ENCODE peak calls at places on chromosome 18, in seven cellular contexts. T, A, O, M, L, K and V are unnamed samples. For H3K27me3, the result is how much of the 10 kb centered on the place peaks cover.

GRCh38 chr18:79496237-79496977 is 100.7 kb downstream of the NFATC1 start:
- DNase-seq in T (no peak), A (no peak), M (no peak), K (peak), L (no peak), O (no peak), V (no peak)

GRCh38 chr18:78739843-78740677 is 239.6 kb upstream of the SALL3 start:
- DNase-seq in A (peak), O (no peak), M (no peak), L (no peak), K (no peak), T (no peak), V (no peak)

GRCh38 chr18:74234326-74235171 is 57.2 kb downstream of the CYB5A start:
- DNase-seq in M (no peak), K (peak), O (peak), A (no peak), L (no peak), T (no peak), V (peak)

GRCh38 chr18:67421666-67422065 is 94.9 kb downstream of the DSEL start:
- DNase-seq in T (no peak), M (no peak), A (no peak), L (no peak), K (no peak), O (peak), V (no peak)

GRCh38 chr18:63606526-63606925 is 19.4 kb downstream of the SERPINB13 start:
- DNase-seq in A (no peak), M (no peak), K (no peak), O (no peak), L (no peak), T (no peak), V (peak)

GRCh38 chr18:57131782-57132181 is 15.1 kb upstream of the BOD1L2 start:
- DNase-seq in K (no peak), A (no peak), M (no peak), L (no peak), O (no peak), T (no peak), V (no peak)

GRCh38 chr18:48068916-48069445 is 138.5 kb upstream of the SMAD2 start:
- DNase-seq in K (no peak), M (no peak), T (no peak), A (no peak), O (no peak), L (no peak), V (no peak)

GRCh38 chr18:22021701-22022100 is 147.7 kb upstream of the GATA6 start:
- DNase-seq in M (no peak), O (no peak), T (no peak), A (no peak), L (no peak), K (no peak), V (no peak)

GRCh38 chr18:4358618-4359017 is 96.5 kb downstream of the DLGAP1 start:
- DNase-seq in T (peak), A (peak), O (no peak), K (no peak), L (peak), M (no peak), V (no peak)
- H3K27me3 ChIP-seq in T (under half), A (under half), O (under half), K (under half), L (under half), M (under half), V (under half)

DNA sequence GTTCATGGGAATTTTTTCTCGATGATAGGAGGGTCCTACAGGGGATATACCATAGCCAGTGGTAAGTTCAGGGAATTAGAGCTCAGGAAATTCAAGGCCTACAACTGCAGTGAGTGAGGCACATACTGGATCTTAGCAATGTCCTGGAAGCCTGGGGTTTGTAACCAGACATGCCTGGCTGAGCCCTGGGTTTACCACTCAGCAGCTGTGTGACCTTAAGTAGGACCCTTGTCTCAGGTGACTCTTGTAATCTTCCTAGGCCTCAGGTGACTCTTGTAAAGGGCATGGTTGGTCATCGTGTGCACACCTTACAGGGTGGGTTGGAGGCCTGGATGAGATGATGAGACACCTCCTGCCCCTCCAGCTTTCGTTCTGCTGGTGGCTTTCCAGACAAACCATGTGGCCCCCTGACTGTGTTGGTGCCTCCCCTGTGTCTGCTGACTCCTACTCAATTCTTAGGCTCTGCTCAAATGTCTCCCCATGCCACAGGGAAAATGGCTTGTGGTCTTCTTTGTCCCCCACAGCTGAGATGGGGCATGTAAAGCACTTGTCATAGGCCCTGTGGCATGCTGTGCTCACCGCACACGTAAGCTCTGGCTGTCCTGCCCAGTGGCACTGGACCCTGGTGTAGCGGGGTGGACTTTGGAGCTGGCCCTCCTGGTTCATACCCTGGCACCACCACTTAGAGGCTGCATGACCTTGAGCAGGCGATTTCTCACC is 94.1 kb downstream of the FHOD3 start:
- DNase-seq in M (no peak), K (no peak), L (peak), O (no peak), A (no peak), T (no peak), V (no peak)
- H3K4ac ChIP-seq in M (no peak), K (no peak), L (no peak), O (no peak), A (no peak), T (no peak), V (peak)

GRCh38 chr18:70271742-70272141 is 17.1 kb upstream of the SOCS6 start:
- DNase-seq in K (no peak), A (no peak), L (no peak), M (no peak), T (no peak), O (no peak), V (no peak)
- H2BK5ac ChIP-seq in K (no peak), A (no peak), L (no peak), M (no peak), T (no peak), O (no peak), V (no peak)

GRCh38 chr18:11581286-11581685 is 28.1 kb upstream of the SLC35G4 start:
- DNase-seq in A (no peak), M (no peak), T (no peak), L (no peak), K (no peak), O (no peak), V (no peak)
- H3K27me3 ChIP-seq in A (under half), M (under half), T (under half), L (under half), K (under half), O (under half), V (under half)

GRCh38 chr18:38545071-38545470 is 979.5 kb upstream of the CELF4 start:
- DNase-seq in M (no peak), O (no peak), T (peak), L (peak), K (peak), A (peak), V (no peak)
- H3K4ac ChIP-seq in M (no peak), O (no peak), T (no peak), L (no peak), K (no peak), A (no peak), V (no peak)

GRCh38 chr18:44974174-44974573 is 293.5 kb downstream of the SETBP1 start:
- DNase-seq in T (peak), M (no peak), A (no peak), O (no peak), K (no peak), L (no peak), V (no peak)
- H2BK5ac ChIP-seq in T (no peak), M (no peak), A (no peak), O (no peak), K (no peak), L (no peak), V (no peak)

DNA sequence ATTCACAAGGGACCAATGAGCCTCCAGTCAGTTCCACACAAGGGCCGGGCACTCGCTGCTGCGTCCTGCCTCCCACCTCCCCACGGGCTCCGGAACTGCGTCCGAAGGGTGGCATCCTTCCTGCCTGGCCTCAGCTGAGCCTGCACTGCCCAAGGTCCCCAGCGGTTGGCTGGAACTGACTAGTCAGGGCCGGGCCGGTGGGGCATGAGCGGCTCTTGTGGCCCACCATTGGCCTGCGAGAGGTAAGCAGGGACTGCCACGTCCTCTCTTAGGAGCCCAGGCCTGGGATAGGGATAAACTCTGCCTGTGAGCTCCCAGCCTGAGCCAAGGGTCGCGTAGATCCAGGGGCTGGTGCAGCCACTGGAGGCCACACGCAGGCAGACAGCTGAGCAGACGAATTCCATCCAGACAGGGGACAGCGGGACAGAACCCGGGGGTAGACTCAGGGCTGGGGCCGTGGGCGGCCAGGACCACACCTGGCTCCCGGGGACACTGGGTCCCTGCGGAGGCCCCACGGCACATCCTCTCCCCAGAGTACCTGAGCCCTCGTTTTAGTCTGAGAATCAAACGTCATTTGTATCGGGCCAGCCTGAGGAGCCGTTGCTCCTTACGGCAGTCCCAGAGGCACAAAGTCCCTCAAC is 148.4 kb downstream of the ZNF516 start:
- DNase-seq in A (no peak), M (no peak), T (no peak), O (no peak), L (no peak), K (no peak), V (no peak)
- H3K27me3 ChIP-seq in A (under half), M (under half), T (under half), O (under half), L (under half), K (under half), V (under half)

GRCh38 chr18:28123401-28124030 is 53.4 kb downstream of the CDH2 start:
- DNase-seq in K (no peak), O (no peak), L (no peak), M (no peak), T (no peak), A (no peak), V (no peak)

GRCh38 chr18:28126768-28127167 is 50.2 kb downstream of the CDH2 start:
- DNase-seq in L (no peak), A (no peak), K (no peak), T (no peak), M (no peak), O (no peak), V (no peak)

GRCh38 chr18:28127228-28127627 is 49.7 kb downstream of the CDH2 start:
- DNase-seq in A (no peak), T (no peak), L (no peak), O (no peak), K (no peak), M (no peak), V (no peak)

GRCh38 chr18:28125051-28125450 is 51.9 kb downstream of the CDH2 start:
- DNase-seq in O (no peak), M (no peak), L (no peak), T (no peak), A (no peak), K (peak), V (no peak)

DNA sequence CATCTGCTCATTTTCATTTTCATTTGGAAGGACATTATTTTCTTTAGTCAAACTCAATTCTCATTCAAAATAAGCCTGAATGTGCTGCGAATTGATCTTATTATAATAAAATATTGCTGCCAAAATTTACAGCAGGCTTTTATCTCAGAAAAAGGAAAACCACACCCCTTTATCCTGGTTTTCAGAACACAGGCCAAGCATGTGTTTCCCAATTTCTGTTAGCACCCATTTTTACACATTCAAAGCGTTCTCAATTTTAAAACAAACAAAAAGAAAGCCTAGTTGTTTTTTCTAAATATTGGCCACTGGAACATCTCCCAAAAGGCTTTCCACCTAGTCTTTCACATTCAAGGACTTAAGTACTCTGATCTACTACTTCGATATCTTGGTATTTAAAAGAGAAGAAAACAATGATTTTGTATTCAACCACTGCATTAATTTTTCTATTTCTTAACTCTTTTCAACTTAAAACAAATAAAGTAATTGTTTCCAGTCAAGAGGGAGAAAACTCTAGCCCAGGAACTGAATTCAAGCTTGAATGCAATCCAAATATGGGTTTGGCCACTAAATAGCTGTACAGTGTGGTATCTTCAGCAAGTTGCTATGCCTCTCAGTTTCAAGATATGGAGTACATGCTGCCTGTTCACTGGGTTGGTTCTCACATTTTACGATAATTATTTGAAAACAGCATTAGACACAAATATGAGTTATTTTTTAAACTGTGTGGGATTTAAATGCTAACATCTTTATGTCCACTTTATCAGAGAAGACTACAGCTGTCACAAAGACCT is 52.5 kb downstream of the CDH2 start:
- DNase-seq in L (no peak), A (no peak), O (no peak), T (no peak), K (no peak), M (no peak), V (no peak)
- H3K4ac ChIP-seq in L (no peak), A (no peak), O (no peak), T (no peak), K (no peak), M (no peak), V (no peak)

GRCh38 chr18:10537765-10538164 is 11.9 kb downstream of the NAPG start:
- DNase-seq in T (no peak), L (no peak), M (no peak), K (no peak), A (no peak), O (no peak), V (no peak)

GRCh38 chr18:10546557-10547300 is 20.9 kb downstream of the NAPG start:
- DNase-seq in O (no peak), K (no peak), L (no peak), T (no peak), M (no peak), A (no peak), V (no peak)

GRCh38 chr18:10544093-10544748 is 18.4 kb downstream of the NAPG start:
- DNase-seq in T (peak), M (no peak), K (no peak), A (no peak), L (peak), O (no peak), V (no peak)

DNA sequence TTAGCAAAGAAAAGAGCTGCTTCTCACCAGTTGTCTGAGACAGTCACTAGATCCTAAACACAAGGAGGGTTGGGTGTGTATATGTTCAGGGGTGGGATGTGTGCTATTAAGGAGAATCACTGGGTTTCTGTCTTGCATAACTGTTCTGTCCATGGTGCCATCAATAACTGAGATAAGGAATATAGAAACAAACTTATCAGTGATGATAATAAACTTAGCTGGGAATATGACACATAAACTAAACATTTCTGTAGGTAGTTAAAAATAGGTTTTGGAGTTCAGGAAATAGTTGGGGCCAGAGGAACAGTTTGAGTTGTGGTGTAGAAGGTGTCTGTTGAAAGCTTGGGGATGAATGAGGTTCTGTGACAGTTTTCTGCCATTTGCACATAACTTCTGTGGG is 17.4 kb downstream of the NAPG start:
- DNase-seq in M (no peak), K (peak), O (peak), L (no peak), T (no peak), A (no peak), V (no peak)
- H2BK5ac ChIP-seq in M (no peak), K (no peak), O (no peak), L (no peak), T (no peak), A (no peak), V (no peak)